ENCODE peak calls at places on chromosome 5, in four cellular contexts. A, P, E and U are unnamed samples.

GRCh38 chr5:52787600-52788504 is at the start of the genes ITGA1 and PELO:
- DNase-seq in A (peak), P (peak), E (peak), U (peak)

GRCh38 chr5:41925555-41925946 is 470 bp downstream of the FBXO4 start:
- DNase-seq in A (no peak), P (peak), E (no peak), U (peak)

GRCh38 chr5:141825836-141826560 is 52.2 kb downstream of the PCDH1 start:
- DNase-seq in A (no peak), P (no peak), E (no peak), U (no peak)

GRCh38 chr5:14386882-14387575 is 194.6 kb upstream of the OTULINL start:
- DNase-seq in A (no peak), P (no peak), E (no peak), U (no peak)

GRCh38 chr5:143679777-143680176 is 132.2 kb upstream of the HMHB1 start:
- DNase-seq in A (no peak), P (no peak), E (no peak), U (no peak)

GRCh38 chr5:75048457-75048953 is 3.9 kb downstream of the GCNT4 start:
- DNase-seq in A (no peak), P (peak), E (no peak), U (no peak)

GRCh38 chr5:54753034-54753433 is 232.4 kb downstream of the ESM1 start:
- DNase-seq in A (no peak), P (peak), E (no peak), U (no peak)

GRCh38 chr5:56123531-56124243 is 109.4 kb downstream of the ANKRD55 start:
- DNase-seq in A (no peak), P (peak), E (no peak), U (peak)

GRCh38 chr5:95347516-95348140 is 43.5 kb upstream of the FAM81B start:
- DNase-seq in A (no peak), P (no peak), E (no peak), U (no peak)

GRCh38 chr5:148798786-148799185 is 27.6 kb upstream of the ADRB2 start:
- DNase-seq in A (no peak), P (no peak), E (no peak), U (no peak)

GRCh38 chr5:36442796-36443195 is 141.1 kb upstream of the RANBP3L start:
- DNase-seq in A (no peak), P (peak), E (no peak), U (no peak)

GRCh38 chr5:171300358-171300757 is 8.7 kb upstream of the TLX3 start:
- DNase-seq in A (no peak), P (no peak), E (no peak), U (no peak)

GRCh38 chr5:79512692-79513518 is 1.0 kb downstream of the HOMER1 start:
- DNase-seq in A (no peak), P (peak), E (no peak), U (peak)

GRCh38 chr5:156634301-156634700 is 215.8 kb upstream of the PPP1R2B start:
- DNase-seq in A (no peak), P (no peak), E (no peak), U (no peak)

GRCh38 chr5:126391386-126391785 is 31.8 kb upstream of the GRAMD2B start:
- DNase-seq in A (no peak), P (no peak), E (no peak), U (no peak)

GRCh38 chr5:39794511-39794910 is 369.7 kb upstream of the DAB2 start:
- DNase-seq in A (no peak), P (no peak), E (no peak), U (no peak)

GRCh38 chr5:170046221-170046620 is 59.5 kb upstream of the FOXI1 start:
- DNase-seq in A (no peak), P (no peak), E (no peak), U (no peak)

GRCh38 chr5:159402328-159402727 is 72.0 kb upstream of the IL12B start:
- DNase-seq in A (no peak), P (no peak), E (no peak), U (no peak)

GRCh38 chr5:1004598-1005361 is 3.8 kb upstream of the NKD2 start:
- DNase-seq in A (no peak), P (peak), E (peak), U (peak)

GRCh38 chr5:96716007-96716406 is 53.8 kb downstream of the CAST start:
- DNase-seq in A (no peak), P (no peak), E (no peak), U (no peak)

GRCh38 chr5:103829585-103829984 is 267.0 kb upstream of the NUDT12 start:
- DNase-seq in A (no peak), P (no peak), E (no peak), U (peak)

GRCh38 chr5:132489871-132490483 is 596 bp downstream of the IRF1 start:
- DNase-seq in A (peak), P (peak), E (peak), U (no peak)

GRCh38 chr5:141705503-141705902 is 23.5 kb upstream of the ARAP3 start:
- DNase-seq in A (no peak), P (no peak), E (no peak), U (no peak)

GRCh38 chr5:86546050-86546449 is 71.7 kb upstream of the COX7C start:
- DNase-seq in A (no peak), P (no peak), E (no peak), U (no peak)

GRCh38 chr5:145971108-145971507 is 34.7 kb downstream of the SH3RF2 start:
- DNase-seq in A (no peak), P (no peak), E (no peak), U (no peak)

GRCh38 chr5:92504346-92504745 is 1076.7 kb downstream of the NR2F1-AS1 start:
- DNase-seq in A (no peak), P (no peak), E (no peak), U (no peak)

GRCh38 chr5:145976431-145977155 is 40.2 kb downstream of the SH3RF2 start:
- DNase-seq in A (no peak), P (peak), E (no peak), U (no peak)